ENCODE peak calls at places on chromosomes 7 and 10, in five cellular contexts. D is breast epithelium, K is stomach, C is sigmoid colon, W is esophagus muscularis mucosa. T is an unnamed sample.

GRCh38 chr10:116158036-116158435 is 115.0 kb downstream of the GFRA1 start:
- DNase-seq in D (no peak), C (no peak), K (no peak), W (no peak), T (no peak)

GRCh38 chr10:128848807-128849206 is 618.2 kb upstream of the MGMT start:
- DNase-seq in K (no peak), W (peak; percentile 53), D (no peak), C (no peak), T (no peak)

GRCh38 chr10:44325157-44325556 is 59.7 kb downstream of the CXCL12 start:
- DNase-seq in W (no peak), D (no peak), C (no peak), K (peak; percentile 53), T (no peak)

GRCh38 chr10:92691042-92691590 is 1.4 kb downstream of the HHEX start:
- DNase-seq in W (peak; percentile 89), C (peak; percentile 72), K (no peak), D (no peak), T (peak; percentile 43)

GRCh38 chr10:131056781-131057180 is 254.7 kb downstream of the TCERG1L start:
- DNase-seq in C (no peak), W (no peak), D (peak; percentile 15), K (no peak), T (no peak)

GRCh38 chr7:5367661-5368060 is 56.0 kb downstream of the TNRC18 start:
- DNase-seq in D (no peak), W (no peak), C (peak; percentile 65), K (no peak), T (peak; percentile 80)

GRCh38 chr7:48311464-48311863 is 140.2 kb downstream of the ABCA13 start:
- DNase-seq in D (no peak), K (no peak), C (no peak), W (no peak), T (no peak)

GRCh38 chr10:84237199-84238051 is 3.9 kb downstream of the LRIT1 start:
- DNase-seq in C (no peak), W (no peak), K (no peak), D (no peak), T (no peak)

GRCh38 chr10:104734408-104734807 is 93.3 kb downstream of the SORCS3 start:
- DNase-seq in D (no peak), C (no peak), K (no peak), W (peak; percentile 90), T (no peak)

GRCh38 chr10:11750420-11750819 is 8.2 kb downstream of the ECHDC3 start:
- DNase-seq in W (no peak), K (no peak), C (no peak), D (no peak), T (no peak)

GRCh38 chr7:29748286-29749099 is 57.8 kb upstream of the WIPF3 start:
- DNase-seq in W (no peak), D (no peak), K (no peak), C (no peak), T (peak; percentile 9)

GRCh38 chr10:70866424-70866823 is 21.9 kb downstream of the PCBD1 start:
- DNase-seq in K (no peak), D (no peak), W (no peak), C (no peak), T (peak; percentile 41)

GRCh38 chr10:43395571-43396060 is 13.4 kb downstream of the HNRNPF start:
- DNase-seq in C (peak; percentile 68), D (no peak), K (no peak), W (no peak), T (peak; percentile 37)

GRCh38 chr7:34675749-34676374 is 17.8 kb downstream of the NPSR1 start:
- DNase-seq in W (peak; percentile 47), K (no peak), C (no peak), D (no peak), T (peak; percentile 16)

GRCh38 chr10:117532003-117532385 is 10.6 kb upstream of the EMX2 start:
- DNase-seq in K (no peak), D (no peak), W (no peak), C (no peak), T (no peak)

GRCh38 chr7:91266067-91266930 is 2.1 kb downstream of the FZD1 start:
- DNase-seq in K (no peak), W (no peak), D (no peak), C (peak; percentile 79), T (peak; percentile 26)

GRCh38 chr7:152979376-152979775 is 219.8 kb downstream of the ACTR3B start:
- DNase-seq in D (no peak), W (no peak), K (no peak), C (no peak), T (peak; percentile 28)

GRCh38 chr7:133528796-133529195 is 275.9 kb downstream of the EXOC4 start:
- DNase-seq in D (no peak), K (no peak), W (no peak), C (no peak), T (no peak)

GRCh38 chr10:97792058-97792721 is 20.4 kb upstream of the SFRP5 start:
- DNase-seq in K (peak; percentile 75), W (no peak), C (peak; percentile 76), D (peak; percentile 68), T (peak; percentile 54)

GRCh38 chr10:60932756-60933155 is 11.2 kb downstream of the RHOBTB1 start:
- DNase-seq in W (no peak), D (no peak), C (no peak), K (no peak), T (no peak)

GRCh38 chr7:17882685-17883084 is 57.6 kb downstream of the SNX13 start:
- DNase-seq in K (no peak), D (no peak), W (no peak), C (no peak), T (no peak)

DNA sequence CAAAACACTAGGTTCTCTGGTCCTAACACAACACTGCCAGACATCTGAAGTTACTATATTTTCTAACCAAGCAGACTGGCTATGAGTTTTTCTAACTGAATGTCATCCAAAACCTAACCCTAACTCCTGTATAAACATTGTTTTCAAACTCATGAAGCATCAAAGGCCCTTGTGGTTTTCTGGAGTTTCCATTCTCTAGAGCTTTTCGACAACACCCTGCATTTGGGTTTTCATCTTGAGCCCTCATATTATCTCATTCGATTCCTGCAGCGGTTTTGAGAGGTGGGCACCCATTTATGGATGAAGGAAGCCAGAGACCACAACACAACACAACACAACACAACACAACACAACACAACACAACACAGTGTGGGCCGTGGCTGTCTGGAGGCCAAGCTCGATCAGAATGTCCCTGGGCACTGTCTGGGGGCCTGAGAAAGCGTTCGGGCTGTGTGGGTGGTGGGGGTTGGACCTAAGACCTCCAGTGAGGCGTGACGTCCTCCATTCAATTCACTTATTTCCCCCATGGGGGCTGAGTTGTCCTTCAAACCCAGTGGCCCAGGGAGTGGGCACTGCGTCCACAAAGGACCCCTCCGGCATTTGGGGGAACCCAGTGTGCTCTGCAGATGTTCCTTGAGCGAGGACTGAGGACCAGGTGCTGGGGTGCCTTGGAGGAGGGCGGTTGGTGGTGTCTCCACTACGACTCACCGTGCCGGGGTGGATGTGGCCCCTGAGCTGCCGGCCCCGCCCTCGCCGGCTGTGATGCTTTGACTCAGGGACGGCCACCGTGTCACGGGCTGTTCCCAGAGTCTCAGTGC is 490.4 kb downstream of the DNAJB6 start:
- DNase-seq in D (no peak), K (no peak), W (no peak), C (no peak), T (no peak)
- H3K9me3 ChIP-seq in D (no peaks in the 10 kb centered on the region), K (no peaks in the 10 kb centered on the region), W (no peaks in the 10 kb centered on the region), C (no peaks in the 10 kb centered on the region), T (no peaks in the 10 kb centered on the region)

GRCh38 chr10:74949434-74949833 is 123.0 kb downstream of the KAT6B start:
- DNase-seq in C (no peak), K (no peak), D (no peak), W (no peak), T (no peak)

GRCh38 chr10:74949843-74950765 is 123.7 kb downstream of the KAT6B start:
- DNase-seq in D (no peak), C (no peak), K (no peak), W (no peak), T (no peak)

GRCh38 chr10:74955796-74956195 is 129.4 kb downstream of the KAT6B start:
- DNase-seq in K (no peak), D (no peak), W (no peak), C (no peak), T (no peak)

GRCh38 chr10:74956555-74957111 is 130.2 kb downstream of the KAT6B start:
- DNase-seq in C (no peak), K (no peak), D (no peak), W (no peak), T (no peak)

GRCh38 chr10:74953214-74953613 is 126.8 kb downstream of the KAT6B start:
- DNase-seq in C (no peak), K (no peak), W (no peak), D (no peak), T (no peak)
- TF ChIP-seq POLR2A in C (no peak), K (no peak), W (no peak), D (no peak), T (no peak)

GRCh38 chr10:37813763-37814162 is 43.6 kb downstream of the ZNF248 start:
- DNase-seq in W (no peak), K (no peak), C (no peak), D (no peak), T (no peak)
- H3K9me3 ChIP-seq in W (no peaks in the 10 kb centered on the region), K (peaks cover 96% of the 10 kb centered on the region), C (peaks cover 46% of the 10 kb centered on the region), D (peaks cover 29% of the 10 kb centered on the region), T (no peaks in the 10 kb centered on the region)

GRCh38 chr7:80581472-80581871 is 57.0 kb upstream of the CD36 start:
- DNase-seq in K (no peak), C (no peak), W (no peak), D (no peak), T (no peak)
- TF ChIP-seq POLR2A in K (no peak), C (no peak), W (no peak), D (no peak), T (no peak)